ENCODE peak calls at places on chromosomes 13 and 19, in nine cellular contexts. One of them, this sample, is unnamed.

GRCh38 chr13:73945371-73945770 is 188.8 kb downstream of the KLF12 start:
- DNase-seq in thoracic aorta: no peak
- DNase-seq in cardiac fibroblast: no peak
- DNase-seq in ascending aorta: no peak
- DNase-seq in lung: no peak
- DNase-seq in fibroblast of lung: no peak
- DNase-seq in activated CD8-positive, alpha-beta T cell treated with anti-CD3 and anti-CD28 coated beads for 36 hours: no peak
- DNase-seq in activated B cell treated with CpG ODN at 0.5 μM for 24 hours: no peak
- DNase-seq in heart right ventricle: no peak
- DNase-seq in this sample: no peak

GRCh38 chr19:24078688-24079087 is 8.3 kb upstream of the ZNF254 start:
- DNase-seq in thoracic aorta: no peak
- DNase-seq in activated CD8-positive, alpha-beta T cell treated with anti-CD3 and anti-CD28 coated beads for 36 hours: no peak
- DNase-seq in lung: no peak
- DNase-seq in ascending aorta: no peak
- DNase-seq in activated B cell treated with CpG ODN at 0.5 μM for 24 hours: no peak
- DNase-seq in heart right ventricle: no peak
- DNase-seq in cardiac fibroblast: no peak
- DNase-seq in fibroblast of lung: no peak
- DNase-seq in this sample: no peak

GRCh38 chr13:26591672-26592071 is 34.2 kb downstream of the WASF3 start:
- DNase-seq in thoracic aorta: no peak
- DNase-seq in lung: no peak
- DNase-seq in fibroblast of lung: no peak
- DNase-seq in activated B cell treated with CpG ODN at 0.5 μM for 24 hours: no peak
- DNase-seq in cardiac fibroblast: no peak
- DNase-seq in heart right ventricle: no peak
- DNase-seq in ascending aorta: no peak
- DNase-seq in activated CD8-positive, alpha-beta T cell treated with anti-CD3 and anti-CD28 coated beads for 36 hours: no peak
- DNase-seq in this sample: no peak

GRCh38 chr13:94192576-94192975 is 286.9 kb downstream of the DCT start:
- DNase-seq in cardiac fibroblast: peak
- DNase-seq in fibroblast of lung: no peak
- DNase-seq in thoracic aorta: no peak
- DNase-seq in heart right ventricle: no peak
- DNase-seq in ascending aorta: no peak
- DNase-seq in activated B cell treated with CpG ODN at 0.5 μM for 24 hours: no peak
- DNase-seq in lung: no peak
- DNase-seq in activated CD8-positive, alpha-beta T cell treated with anti-CD3 and anti-CD28 coated beads for 36 hours: peak
- DNase-seq in this sample: peak

GRCh38 chr13:109610517-109610916 is 175.9 kb downstream of the IRS2 start:
- DNase-seq in ascending aorta: no peak
- DNase-seq in fibroblast of lung: no peak
- DNase-seq in cardiac fibroblast: peak
- DNase-seq in thoracic aorta: no peak
- DNase-seq in activated CD8-positive, alpha-beta T cell treated with anti-CD3 and anti-CD28 coated beads for 36 hours: peak
- DNase-seq in lung: peak
- DNase-seq in heart right ventricle: peak
- DNase-seq in activated B cell treated with CpG ODN at 0.5 μM for 24 hours: no peak
- DNase-seq in this sample: no peak

GRCh38 chr19:45499196-45500180 is 1.2 kb downstream of the PPM1N start:
- DNase-seq in cardiac fibroblast: peak
- DNase-seq in lung: peak
- DNase-seq in activated B cell treated with CpG ODN at 0.5 μM for 24 hours: no peak
- DNase-seq in fibroblast of lung: no peak
- DNase-seq in thoracic aorta: no peak
- DNase-seq in ascending aorta: no peak
- DNase-seq in activated CD8-positive, alpha-beta T cell treated with anti-CD3 and anti-CD28 coated beads for 36 hours: peak
- DNase-seq in heart right ventricle: peak
- DNase-seq in this sample: peak

GRCh38 chr19:38653028-38653571 is 5.7 kb downstream of the ACTN4 start:
- DNase-seq in lung: no peak
- DNase-seq in cardiac fibroblast: peak
- DNase-seq in activated CD8-positive, alpha-beta T cell treated with anti-CD3 and anti-CD28 coated beads for 36 hours: no peak
- DNase-seq in ascending aorta: no peak
- DNase-seq in thoracic aorta: no peak
- DNase-seq in heart right ventricle: no peak
- DNase-seq in fibroblast of lung: peak
- DNase-seq in activated B cell treated with CpG ODN at 0.5 μM for 24 hours: no peak
- DNase-seq in this sample: no peak

GRCh38 chr13:33611016-33611805 is 206.7 kb upstream of the RFC3 start:
- DNase-seq in heart right ventricle: peak
- DNase-seq in activated CD8-positive, alpha-beta T cell treated with anti-CD3 and anti-CD28 coated beads for 36 hours: no peak
- DNase-seq in activated B cell treated with CpG ODN at 0.5 μM for 24 hours: no peak
- DNase-seq in ascending aorta: peak
- DNase-seq in lung: peak
- DNase-seq in thoracic aorta: peak
- DNase-seq in fibroblast of lung: peak
- DNase-seq in cardiac fibroblast: peak
- DNase-seq in this sample: no peak

GRCh38 chr13:106597190-106597589 is 29.3 kb upstream of the ARGLU1 start:
- DNase-seq in thoracic aorta: no peak
- DNase-seq in lung: no peak
- DNase-seq in ascending aorta: no peak
- DNase-seq in fibroblast of lung: no peak
- DNase-seq in cardiac fibroblast: peak
- DNase-seq in activated CD8-positive, alpha-beta T cell treated with anti-CD3 and anti-CD28 coated beads for 36 hours: no peak
- DNase-seq in heart right ventricle: peak
- DNase-seq in activated B cell treated with CpG ODN at 0.5 μM for 24 hours: no peak
- DNase-seq in this sample: peak

GRCh38 chr13:73015799-73016198 is 43.0 kb upstream of the KLF5 start:
- DNase-seq in lung: no peak
- DNase-seq in thoracic aorta: no peak
- DNase-seq in heart right ventricle: no peak
- DNase-seq in activated B cell treated with CpG ODN at 0.5 μM for 24 hours: no peak
- DNase-seq in cardiac fibroblast: no peak
- DNase-seq in activated CD8-positive, alpha-beta T cell treated with anti-CD3 and anti-CD28 coated beads for 36 hours: no peak
- DNase-seq in fibroblast of lung: no peak
- DNase-seq in ascending aorta: no peak
- DNase-seq in this sample: no peak

GRCh38 chr13:95185311-95185710 is 115.9 kb downstream of the ABCC4 start:
- DNase-seq in fibroblast of lung: no peak
- DNase-seq in ascending aorta: no peak
- DNase-seq in lung: no peak
- DNase-seq in cardiac fibroblast: no peak
- DNase-seq in activated B cell treated with CpG ODN at 0.5 μM for 24 hours: no peak
- DNase-seq in heart right ventricle: no peak
- DNase-seq in thoracic aorta: no peak
- DNase-seq in activated CD8-positive, alpha-beta T cell treated with anti-CD3 and anti-CD28 coated beads for 36 hours: no peak
- DNase-seq in this sample: no peak

GRCh38 chr19:50281491-50281890 is 47.7 kb downstream of the KCNC3 start:
- DNase-seq in activated B cell treated with CpG ODN at 0.5 μM for 24 hours: no peak
- DNase-seq in lung: no peak
- DNase-seq in heart right ventricle: no peak
- DNase-seq in activated CD8-positive, alpha-beta T cell treated with anti-CD3 and anti-CD28 coated beads for 36 hours: no peak
- DNase-seq in cardiac fibroblast: no peak
- DNase-seq in thoracic aorta: no peak
- DNase-seq in fibroblast of lung: no peak
- DNase-seq in ascending aorta: no peak
- DNase-seq in this sample: no peak

GRCh38 chr19:38277549-38277948 is 13.2 kb downstream of the SPINT2 start:
- DNase-seq in ascending aorta: no peak
- DNase-seq in activated B cell treated with CpG ODN at 0.5 μM for 24 hours: no peak
- DNase-seq in activated CD8-positive, alpha-beta T cell treated with anti-CD3 and anti-CD28 coated beads for 36 hours: no peak
- DNase-seq in thoracic aorta: no peak
- DNase-seq in lung: no peak
- DNase-seq in heart right ventricle: no peak
- DNase-seq in fibroblast of lung: no peak
- DNase-seq in cardiac fibroblast: peak
- DNase-seq in this sample: no peak

GRCh38 chr19:16373539-16373938 is 48.9 kb downstream of the KLF2 start:
- DNase-seq in ascending aorta: no peak
- DNase-seq in activated CD8-positive, alpha-beta T cell treated with anti-CD3 and anti-CD28 coated beads for 36 hours: no peak
- DNase-seq in heart right ventricle: no peak
- DNase-seq in cardiac fibroblast: peak
- DNase-seq in fibroblast of lung: peak
- DNase-seq in thoracic aorta: no peak
- DNase-seq in activated B cell treated with CpG ODN at 0.5 μM for 24 hours: no peak
- DNase-seq in lung: no peak
- DNase-seq in this sample: no peak

GRCh38 chr13:110000534-110001345 is 214.4 kb upstream of the IRS2 start:
- DNase-seq in lung: no peak
- DNase-seq in thoracic aorta: no peak
- DNase-seq in ascending aorta: no peak
- DNase-seq in fibroblast of lung: peak
- DNase-seq in activated CD8-positive, alpha-beta T cell treated with anti-CD3 and anti-CD28 coated beads for 36 hours: no peak
- DNase-seq in heart right ventricle: no peak
- DNase-seq in activated B cell treated with CpG ODN at 0.5 μM for 24 hours: no peak
- DNase-seq in cardiac fibroblast: no peak
- DNase-seq in this sample: no peak

GRCh38 chr13:51778407-51778806 is 25.6 kb downstream of the DHRS12 start:
- DNase-seq in thoracic aorta: no peak
- DNase-seq in cardiac fibroblast: no peak
- DNase-seq in activated CD8-positive, alpha-beta T cell treated with anti-CD3 and anti-CD28 coated beads for 36 hours: no peak
- DNase-seq in ascending aorta: no peak
- DNase-seq in activated B cell treated with CpG ODN at 0.5 μM for 24 hours: no peak
- DNase-seq in lung: no peak
- DNase-seq in heart right ventricle: no peak
- DNase-seq in fibroblast of lung: no peak
- DNase-seq in this sample: no peak

DNA sequence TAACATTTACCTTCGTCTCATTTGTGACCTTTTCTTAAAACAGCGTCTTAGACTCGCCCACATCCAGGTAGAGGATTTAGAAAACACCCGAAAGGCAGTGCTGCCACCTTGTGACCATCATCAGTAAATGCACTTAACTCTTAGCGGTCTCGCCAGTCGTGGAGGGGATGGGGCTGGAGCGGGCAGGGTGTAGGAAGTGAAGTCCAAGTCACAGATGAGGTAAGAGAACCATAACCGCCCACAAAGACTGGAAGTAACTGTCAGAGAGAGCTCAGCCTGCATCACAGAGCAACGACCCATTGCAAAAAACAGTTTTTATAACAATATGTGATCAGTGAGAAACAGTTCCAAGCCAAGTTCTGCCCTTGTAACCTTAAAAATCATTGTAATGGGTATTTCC is 10.7 kb upstream of the CEACAM3 start:
- DNase-seq in activated B cell treated with CpG ODN at 0.5 μM for 24 hours: peak
- DNase-seq in lung: peak
- DNase-seq in ascending aorta: no peak
- DNase-seq in activated CD8-positive, alpha-beta T cell treated with anti-CD3 and anti-CD28 coated beads for 36 hours: peak
- DNase-seq in cardiac fibroblast: peak
- DNase-seq in fibroblast of lung: peak
- DNase-seq in heart right ventricle: peak
- DNase-seq in thoracic aorta: no peak
- DNase-seq in this sample: peak
- TF ChIP-seq CTCF in activated B cell treated with CpG ODN at 0.5 μM for 24 hours: no peak
- TF ChIP-seq CTCF in lung: peak
- TF ChIP-seq CTCF in ascending aorta: peak
- TF ChIP-seq CTCF in activated CD8-positive, alpha-beta T cell treated with anti-CD3 and anti-CD28 coated beads for 36 hours: peak
- TF ChIP-seq CTCF in cardiac fibroblast: peak
- TF ChIP-seq CTCF in fibroblast of lung: peak
- TF ChIP-seq CTCF in heart right ventricle: peak
- TF ChIP-seq CTCF in thoracic aorta: peak
- TF ChIP-seq CTCF in this sample: peak

GRCh38 chr19:1318678-1319471 is 33.2 kb downstream of the EFNA2 start:
- DNase-seq in fibroblast of lung: no peak
- DNase-seq in ascending aorta: no peak
- DNase-seq in activated CD8-positive, alpha-beta T cell treated with anti-CD3 and anti-CD28 coated beads for 36 hours: no peak
- DNase-seq in activated B cell treated with CpG ODN at 0.5 μM for 24 hours: no peak
- DNase-seq in heart right ventricle: no peak
- DNase-seq in cardiac fibroblast: no peak
- DNase-seq in thoracic aorta: no peak
- DNase-seq in lung: no peak
- DNase-seq in this sample: no peak
- TF ChIP-seq CTCF in fibroblast of lung: no peak
- TF ChIP-seq CTCF in ascending aorta: no peak
- TF ChIP-seq CTCF in activated CD8-positive, alpha-beta T cell treated with anti-CD3 and anti-CD28 coated beads for 36 hours: no peak
- TF ChIP-seq CTCF in activated B cell treated with CpG ODN at 0.5 μM for 24 hours: no peak
- TF ChIP-seq CTCF in heart right ventricle: no peak
- TF ChIP-seq CTCF in cardiac fibroblast: no peak
- TF ChIP-seq CTCF in thoracic aorta: no peak
- TF ChIP-seq CTCF in lung: no peak
- TF ChIP-seq CTCF in this sample: no peak

GRCh38 chr19:51568456-51568855 is 2.6 kb upstream of the ZNF175 start:
- DNase-seq in activated B cell treated with CpG ODN at 0.5 μM for 24 hours: no peak
- DNase-seq in thoracic aorta: no peak
- DNase-seq in heart right ventricle: no peak
- DNase-seq in fibroblast of lung: no peak
- DNase-seq in lung: no peak
- DNase-seq in cardiac fibroblast: no peak
- DNase-seq in ascending aorta: no peak
- DNase-seq in activated CD8-positive, alpha-beta T cell treated with anti-CD3 and anti-CD28 coated beads for 36 hours: no peak
- DNase-seq in this sample: no peak

GRCh38 chr19:51565583-51565982 is 5.5 kb upstream of the ZNF175 start:
- DNase-seq in activated CD8-positive, alpha-beta T cell treated with anti-CD3 and anti-CD28 coated beads for 36 hours: no peak
- DNase-seq in lung: no peak
- DNase-seq in cardiac fibroblast: no peak
- DNase-seq in activated B cell treated with CpG ODN at 0.5 μM for 24 hours: no peak
- DNase-seq in ascending aorta: no peak
- DNase-seq in thoracic aorta: no peak
- DNase-seq in heart right ventricle: no peak
- DNase-seq in fibroblast of lung: no peak
- DNase-seq in this sample: no peak

GRCh38 chr19:51567583-51567982 is 3.5 kb upstream of the ZNF175 start:
- DNase-seq in heart right ventricle: no peak
- DNase-seq in fibroblast of lung: no peak
- DNase-seq in activated CD8-positive, alpha-beta T cell treated with anti-CD3 and anti-CD28 coated beads for 36 hours: no peak
- DNase-seq in ascending aorta: no peak
- DNase-seq in activated B cell treated with CpG ODN at 0.5 μM for 24 hours: no peak
- DNase-seq in thoracic aorta: no peak
- DNase-seq in lung: no peak
- DNase-seq in cardiac fibroblast: no peak
- DNase-seq in this sample: no peak

GRCh38 chr19:51566489-51567100 is 4.5 kb upstream of the ZNF175 start:
- DNase-seq in activated CD8-positive, alpha-beta T cell treated with anti-CD3 and anti-CD28 coated beads for 36 hours: no peak
- DNase-seq in heart right ventricle: no peak
- DNase-seq in lung: no peak
- DNase-seq in activated B cell treated with CpG ODN at 0.5 μM for 24 hours: no peak
- DNase-seq in ascending aorta: no peak
- DNase-seq in thoracic aorta: no peak
- DNase-seq in fibroblast of lung: no peak
- DNase-seq in cardiac fibroblast: no peak
- DNase-seq in this sample: no peak

GRCh38 chr19:51564791-51565190 is 6.3 kb upstream of the ZNF175 start:
- DNase-seq in activated B cell treated with CpG ODN at 0.5 μM for 24 hours: no peak
- DNase-seq in activated CD8-positive, alpha-beta T cell treated with anti-CD3 and anti-CD28 coated beads for 36 hours: no peak
- DNase-seq in heart right ventricle: no peak
- DNase-seq in thoracic aorta: no peak
- DNase-seq in ascending aorta: no peak
- DNase-seq in fibroblast of lung: no peak
- DNase-seq in cardiac fibroblast: no peak
- DNase-seq in lung: no peak
- DNase-seq in this sample: no peak
- TF ChIP-seq CTCF in activated B cell treated with CpG ODN at 0.5 μM for 24 hours: no peak
- TF ChIP-seq CTCF in activated CD8-positive, alpha-beta T cell treated with anti-CD3 and anti-CD28 coated beads for 36 hours: no peak
- TF ChIP-seq CTCF in heart right ventricle: no peak
- TF ChIP-seq CTCF in thoracic aorta: no peak
- TF ChIP-seq CTCF in ascending aorta: no peak
- TF ChIP-seq CTCF in fibroblast of lung: no peak
- TF ChIP-seq CTCF in cardiac fibroblast: no peak
- TF ChIP-seq CTCF in lung: no peak
- TF ChIP-seq CTCF in this sample: no peak

DNA sequence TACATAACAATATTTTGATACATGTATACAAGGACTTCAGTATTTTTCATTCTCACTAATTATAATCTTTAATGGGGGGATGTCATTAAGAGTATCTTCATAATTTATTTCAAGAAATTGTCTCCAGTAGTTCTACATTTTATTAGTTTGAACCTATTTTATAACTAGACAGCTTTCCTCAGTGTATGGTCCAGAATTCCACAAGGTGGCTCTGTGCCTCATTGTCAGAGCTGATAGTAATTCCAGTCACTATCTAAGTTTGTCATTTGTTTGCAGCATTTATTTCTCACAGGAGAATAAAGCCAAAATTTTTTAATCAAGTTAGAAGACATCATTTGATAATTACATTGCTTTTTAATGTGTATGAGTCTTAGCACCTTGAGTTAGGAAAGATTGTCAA is 1633.0 kb upstream of the PCDH20 start:
- DNase-seq in cardiac fibroblast: no peak
- DNase-seq in activated B cell treated with CpG ODN at 0.5 μM for 24 hours: no peak
- DNase-seq in thoracic aorta: no peak
- DNase-seq in activated CD8-positive, alpha-beta T cell treated with anti-CD3 and anti-CD28 coated beads for 36 hours: no peak
- DNase-seq in ascending aorta: no peak
- DNase-seq in lung: no peak
- DNase-seq in heart right ventricle: no peak
- DNase-seq in fibroblast of lung: no peak
- DNase-seq in this sample: no peak
- TF ChIP-seq CTCF in cardiac fibroblast: no peak
- TF ChIP-seq CTCF in activated B cell treated with CpG ODN at 0.5 μM for 24 hours: no peak
- TF ChIP-seq CTCF in thoracic aorta: no peak
- TF ChIP-seq CTCF in activated CD8-positive, alpha-beta T cell treated with anti-CD3 and anti-CD28 coated beads for 36 hours: no peak
- TF ChIP-seq CTCF in ascending aorta: no peak
- TF ChIP-seq CTCF in lung: no peak
- TF ChIP-seq CTCF in heart right ventricle: no peak
- TF ChIP-seq CTCF in fibroblast of lung: peak
- TF ChIP-seq CTCF in this sample: no peak